ENCODE peak calls at places on chromosomes 11 and 22, in six cellular contexts. Q is A172, D is amniotic stem cell, C is NCI-H187, S is fibroblast of lung, M is AG09309. X is an unnamed sample.

GRCh38 chr22:46734830-46735453 is 3.1 kb downstream of the CERK start:
- DNase-seq in C (no peak), Q (no peak), D (no peak), S (no peak), M (no peak), X (peak)

GRCh38 chr22:35913925-35914324 is 114.7 kb downstream of the RBFOX2 start:
- DNase-seq in Q (no peak), M (no peak), S (no peak), D (no peak), C (no peak), X (no peak)

GRCh38 chr11:46551261-46551660 is 42.6 kb downstream of the AMBRA1 start:
- DNase-seq in D (no peak), C (no peak), S (no peak), M (no peak), Q (no peak), X (no peak)

GRCh38 chr11:114447892-114448291 is 8.6 kb downstream of the REXO2 start:
- DNase-seq in M (peak), C (no peak), S (peak), D (peak), Q (no peak), X (peak)

GRCh38 chr22:41021039-41021654 is 70.0 kb downstream of the RBX1 start:
- DNase-seq in D (no peak), M (no peak), C (no peak), S (no peak), Q (no peak), X (no peak)

GRCh38 chr22:27689664-27690063 is 111.9 kb downstream of the MN1 start:
- DNase-seq in S (no peak), Q (no peak), C (no peak), M (no peak), D (no peak), X (no peak)

GRCh38 chr11:88288560-88288959 is 49.0 kb downstream of the CTSC start:
- DNase-seq in S (peak), M (no peak), C (no peak), D (no peak), Q (no peak), X (peak)

GRCh38 chr11:128804481-128804880 is 62.6 kb downstream of the KCNJ1 start:
- DNase-seq in S (no peak), M (no peak), C (no peak), D (no peak), Q (no peak), X (no peak)

GRCh38 chr11:64204464-64204989 is 2.0 kb upstream of the FERMT3 start:
- DNase-seq in S (peak), Q (peak), M (peak), D (peak), C (peak), X (peak)

GRCh38 chr11:10401275-10401674 is 53.8 kb upstream of the AMPD3 start:
- DNase-seq in S (no peak), D (no peak), C (no peak), Q (no peak), M (no peak), X (no peak)

GRCh38 chr22:39748877-39749276 is 144.7 kb downstream of the ENTHD1 start:
- DNase-seq in Q (peak), S (peak), D (no peak), M (peak), C (peak), X (peak)

GRCh38 chr11:116657842-116658825 is 114.7 kb downstream of the BUD13 start:
- DNase-seq in Q (no peak), S (no peak), C (no peak), D (no peak), M (no peak), X (no peak)

GRCh38 chr11:67648140-67648795 is 2.3 kb downstream of the ACY3 start:
- DNase-seq in M (no peak), S (no peak), C (no peak), Q (no peak), D (no peak), X (no peak)

GRCh38 chr11:124482362-124483147 is 37.1 kb upstream of the OR8B8 start:
- DNase-seq in Q (no peak), C (no peak), S (peak), M (no peak), D (no peak), X (peak)

GRCh38 chr22:36239401-36240171 is at the start of gene APOL2:
- DNase-seq in S (peak), Q (peak), M (peak), C (peak), D (peak), X (peak)

GRCh38 chr22:16949561-16949960 is 58.5 kb downstream of the GAB4 start:
- DNase-seq in C (no peak), D (no peak), Q (peak), M (no peak), S (no peak), X (peak)

GRCh38 chr22:19579113-19579811 is 55.1 kb upstream of the CLDN5 start:
- DNase-seq in C (no peak), M (no peak), S (peak), D (no peak), Q (no peak), X (no peak)

GRCh38 chr22:45268167-45268957 is 16.4 kb upstream of the UPK3A start:
- DNase-seq in D (no peak), M (no peak), S (no peak), C (no peak), Q (no peak), X (no peak)

GRCh38 chr11:76579752-76580151 is 90.8 kb downstream of the LRRC32 start:
- DNase-seq in C (no peak), M (no peak), D (no peak), S (no peak), Q (no peak), X (no peak)

GRCh38 chr11:13448876-13449275 is 14.1 kb downstream of the BTBD10 start:
- DNase-seq in C (no peak), M (no peak), S (peak), D (no peak), Q (no peak), X (peak)

GRCh38 chr11:9740202-9740881 is 76.5 kb downstream of the SWAP70 start:
- DNase-seq in S (no peak), C (no peak), Q (no peak), M (no peak), D (no peak), X (no peak)

GRCh38 chr22:35564975-35565867 is 24.6 kb downstream of the RASD2 start:
- DNase-seq in S (peak), Q (no peak), D (no peak), C (no peak), M (no peak), X (peak)

GRCh38 chr22:24028533-24028932 is 17.4 kb downstream of the CABIN1 start:
- DNase-seq in C (no peak), Q (no peak), S (no peak), M (no peak), D (no peak), X (no peak)

GRCh38 chr11:46649180-46649738 is 31.9 kb downstream of the ATG13 start:
- DNase-seq in S (peak), M (peak), D (peak), Q (peak), C (no peak), X (peak)

GRCh38 chr11:71301858-71302533 is 49.6 kb upstream of the SHANK2 start:
- DNase-seq in S (no peak), Q (no peak), C (no peak), D (no peak), M (no peak), X (no peak)

GRCh38 chr22:42901790-42902508 is 44.9 kb upstream of the ARFGAP3 start:
- DNase-seq in M (no peak), C (no peak), Q (no peak), S (no peak), D (no peak), X (no peak)

GRCh38 chr11:95831198-95831883 is 41.0 kb downstream of the CEP57 start:
- DNase-seq in S (peak), C (no peak), M (peak), D (peak), Q (peak), X (peak)

GRCh38 chr11:10592331-10592730 is 23.9 kb upstream of the LYVE1 start:
- DNase-seq in Q (peak), M (peak), D (peak), C (no peak), S (peak), X (peak)

GRCh38 chr11:71490731-71491390 is 36.2 kb upstream of the KRTAP5-7 start:
- DNase-seq in Q (no peak), M (no peak), D (no peak), C (no peak), S (no peak), X (no peak)

X was measured in fibroblast of gingiva.